ENCODE peak calls at places on chromosomes 6 and 20, in nine cellular contexts. T, R, L, Z, C, S, A, U and E are unnamed samples.

GRCh38 chr6:117637770-117638169 is 35.5 kb upstream of the GOPC start:
- DNase-seq in C (no peak), L (no peak), A (no peak), Z (no peak), S (no peak), T (no peak), U (no peak), R (no peak), E (no peak)

GRCh38 chr20:41178904-41179432 is 41.6 kb downstream of the PLCG1 start:
- DNase-seq in A (peak), L (peak), T (no peak), U (peak), S (no peak), R (peak), Z (peak), C (peak), E (peak)

GRCh38 chr6:85537055-85537494 is 56.6 kb downstream of the SNX14 start:
- DNase-seq in C (no peak), S (no peak), T (no peak), R (no peak), A (no peak), L (no peak), Z (no peak), U (no peak), E (no peak)

GRCh38 chr6:129893513-129894098 is 32.5 kb upstream of the TMEM244 start:
- DNase-seq in A (no peak), R (no peak), U (no peak), L (no peak), S (no peak), T (no peak), C (no peak), Z (no peak), E (no peak)

GRCh38 chr6:81865712-81866111 is 113.2 kb upstream of the TENT5A start:
- DNase-seq in R (no peak), S (no peak), T (no peak), Z (no peak), C (no peak), U (no peak), A (no peak), L (no peak), E (no peak)

GRCh38 chr6:8758412-8758811 is 323.1 kb upstream of the SLC35B3 start:
- DNase-seq in Z (no peak), A (no peak), C (no peak), S (no peak), R (no peak), L (no peak), U (no peak), T (no peak), E (no peak)

GRCh38 chr20:24694727-24695528 is 225.5 kb downstream of the SYNDIG1 start:
- DNase-seq in T (peak), L (no peak), A (no peak), U (peak), R (peak), S (peak), C (no peak), Z (peak), E (peak)

GRCh38 chr6:157089258-157089657 is 234.1 kb downstream of the TMEM242 start:
- DNase-seq in U (no peak), R (no peak), S (no peak), A (no peak), L (no peak), Z (no peak), C (no peak), T (no peak), E (no peak)

GRCh38 chr6:128336436-128337095 is 183.8 kb downstream of the PTPRK start:
- DNase-seq in C (no peak), L (no peak), S (no peak), A (no peak), R (no peak), U (no peak), T (no peak), Z (no peak), E (no peak)

GRCh38 chr6:108524528-108525218 is 36.0 kb upstream of the FOXO3 start:
- DNase-seq in C (no peak), S (no peak), A (no peak), L (no peak), R (no peak), T (no peak), U (no peak), Z (no peak), E (no peak)

GRCh38 chr6:63348836-63349235 is 29.1 kb upstream of the LGSN start:
- DNase-seq in R (no peak), U (no peak), L (no peak), C (no peak), Z (no peak), T (no peak), A (no peak), S (no peak), E (no peak)

GRCh38 chr6:81875776-81876293 is 123.4 kb upstream of the TENT5A start:
- DNase-seq in R (no peak), L (no peak), T (no peak), A (no peak), Z (no peak), S (no peak), U (no peak), C (no peak), E (no peak)

GRCh38 chr6:140567469-140567868 is 1193.0 kb upstream of the CITED2 start:
- DNase-seq in L (no peak), C (no peak), Z (no peak), T (no peak), R (no peak), S (no peak), A (no peak), U (no peak), E (no peak)

GRCh38 chr6:148144917-148145521 is 197.6 kb upstream of the SASH1 start:
- DNase-seq in A (peak), L (peak), C (peak), R (peak), U (peak), T (peak), Z (no peak), S (peak), E (peak)

GRCh38 chr6:148289153-148289552 is 53.5 kb upstream of the SASH1 start:
- DNase-seq in S (no peak), A (no peak), Z (no peak), R (no peak), L (no peak), U (no peak), T (no peak), C (no peak), E (no peak)

GRCh38 chr6:133778414-133778813 is 110.5 kb upstream of the TCF21 start:
- DNase-seq in Z (no peak), U (no peak), T (no peak), C (no peak), L (no peak), S (no peak), A (no peak), R (no peak), E (no peak)

GRCh38 chr6:4405609-4406212 is 270.3 kb upstream of the ECI2 start:
- DNase-seq in A (no peak), L (no peak), Z (no peak), T (no peak), S (no peak), R (no peak), C (no peak), U (no peak), E (no peak)

GRCh38 chr6:37311666-37312473 is 41.9 kb upstream of the RNF8 start:
- DNase-seq in S (no peak), L (no peak), C (no peak), A (no peak), U (no peak), R (no peak), Z (no peak), T (no peak), E (no peak)

GRCh38 chr6:130138909-130139242 is 83.9 kb downstream of the SAMD3 start:
- DNase-seq in A (no peak), U (no peak), C (no peak), L (no peak), T (no peak), R (no peak), S (no peak), Z (no peak), E (no peak)

GRCh38 chr6:137494281-137494966 is at the start of gene OLIG3:
- DNase-seq in A (no peak), S (no peak), Z (peak), C (no peak), T (no peak), U (peak), R (no peak), L (no peak), E (no peak)

GRCh38 chr6:41712651-41713103 is 22.7 kb downstream of the TFEB start:
- DNase-seq in A (no peak), T (peak), C (peak), S (no peak), Z (no peak), R (peak), L (peak), U (no peak), E (peak)

GRCh38 chr6:53431704-53432103 is 83.0 kb upstream of the ELOVL5 start:
- DNase-seq in A (no peak), U (no peak), C (no peak), R (no peak), L (no peak), S (no peak), Z (no peak), T (no peak), E (no peak)

GRCh38 chr20:32333181-32333987 is 24.7 kb upstream of the ASXL1 start:
- DNase-seq in C (no peak), T (no peak), L (no peak), R (no peak), S (no peak), Z (no peak), A (peak), U (no peak), E (no peak)

GRCh38 chr6:157268396-157268795 is 54.9 kb downstream of the TMEM242 start:
- DNase-seq in L (no peak), U (no peak), C (no peak), Z (no peak), T (no peak), S (peak), R (no peak), A (no peak), E (peak)

GRCh38 chr20:31717478-31717946 is 5.2 kb downstream of the BCL2L1 start:
- DNase-seq in U (no peak), A (no peak), C (no peak), Z (no peak), L (no peak), T (no peak), S (no peak), R (no peak), E (no peak)

GRCh38 chr20:12638633-12639360 is 370.0 kb upstream of the SPTLC3 start:
- DNase-seq in C (no peak), Z (no peak), R (no peak), T (no peak), S (no peak), U (no peak), L (no peak), A (no peak), E (no peak)

GRCh38 chr6:129402244-129402643 is 307.7 kb downstream of the ARHGAP18 start:
- DNase-seq in A (no peak), C (no peak), L (no peak), R (no peak), S (no peak), T (no peak), U (no peak), Z (no peak), E (no peak)

GRCh38 chr20:37328149-37328945 is 17.6 kb upstream of the SRC start:
- DNase-seq in R (no peak), S (peak), C (no peak), T (no peak), L (no peak), Z (no peak), A (no peak), U (no peak), E (peak)
- H3K27ac ChIP-seq in R (peak), S (peak), C (peak), T (peak), L (peak), Z (peak), A (peak), U (no peak), E (no peak)

DNA sequence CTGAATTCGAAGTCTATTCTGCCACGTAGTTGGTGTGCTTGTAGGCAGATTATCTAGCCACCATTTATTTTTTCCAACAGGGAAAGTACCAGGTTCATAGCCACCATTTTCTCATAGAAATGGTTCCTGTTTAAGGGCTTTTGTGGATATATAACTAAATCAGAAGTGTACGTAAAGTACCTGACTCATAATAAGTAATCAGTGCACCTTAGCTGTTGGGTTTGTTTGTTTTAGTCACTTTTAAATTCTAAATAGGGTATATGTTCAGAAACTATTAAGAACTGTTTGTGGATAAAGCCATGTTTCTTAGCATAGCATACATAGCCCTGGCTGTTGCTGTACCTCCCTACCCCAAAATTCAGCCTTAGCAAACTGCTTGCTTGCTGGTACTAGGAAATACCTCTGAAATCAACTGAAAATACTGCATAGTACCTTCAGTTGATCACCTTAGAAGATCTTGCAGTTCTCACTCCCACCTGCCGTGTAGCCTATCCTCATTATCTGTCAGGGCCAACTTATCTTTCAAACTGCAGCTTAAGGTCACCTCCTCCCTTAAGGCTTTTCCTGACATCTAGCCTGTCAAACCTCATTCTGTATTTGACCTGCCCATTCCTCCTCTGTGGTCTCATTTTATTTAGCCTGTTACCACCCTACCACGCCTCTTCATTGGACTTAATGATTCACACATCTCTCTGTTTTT is 44.6 kb upstream of the COL10A1 start:
- DNase-seq in R (no peak), U (no peak), A (no peak), L (no peak), Z (no peak), T (no peak), S (no peak), C (no peak), E (no peak)
- TF ChIP-seq CTCF in R (no peak), U (no peak), A (no peak), L (no peak), Z (no peak), T (no peak), S (no peak), C (no peak), E (no peak)

DNA sequence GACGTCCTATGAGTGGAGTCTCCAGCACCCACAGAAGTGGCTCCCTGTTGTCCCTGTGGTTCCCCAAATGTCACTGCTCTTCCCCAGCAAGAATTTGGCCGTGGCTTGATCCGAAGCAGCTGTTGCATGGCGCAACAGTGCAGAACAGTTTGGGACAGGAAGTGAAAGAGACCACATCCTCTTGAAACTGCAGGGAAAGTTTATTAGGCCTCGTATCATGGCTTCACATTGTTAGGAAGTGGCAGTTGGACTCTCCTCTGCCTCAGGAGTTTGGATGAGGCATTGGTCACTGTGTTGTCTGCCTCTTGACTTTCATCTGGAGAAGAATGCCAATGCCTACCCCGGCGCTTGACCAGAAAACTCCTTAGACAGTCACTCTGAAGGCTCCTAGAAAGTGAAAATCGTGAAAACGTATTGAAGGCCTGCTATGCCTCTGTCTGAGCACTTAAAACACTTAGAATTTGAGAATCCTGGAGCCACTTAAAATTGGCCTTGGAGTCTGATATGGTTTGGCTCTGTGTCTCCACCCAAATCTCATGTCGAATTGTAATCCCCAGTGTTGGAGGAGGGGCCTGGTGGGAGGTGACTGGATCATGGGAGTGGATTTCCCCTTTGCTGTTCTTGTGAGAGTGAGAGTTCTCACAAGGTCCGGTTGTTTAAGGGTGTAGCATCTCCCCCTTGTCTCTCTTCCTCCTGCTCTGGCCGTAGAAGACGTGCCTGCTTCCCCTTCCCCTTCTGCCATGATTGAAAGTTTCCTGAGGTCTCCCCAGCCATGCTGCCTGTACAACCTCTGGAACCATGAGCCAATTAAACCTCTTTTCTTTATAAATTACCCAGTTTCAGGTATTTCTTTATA is 334.9 kb upstream of the JARID2 start:
- DNase-seq in R (peak), S (no peak), Z (no peak), T (peak), C (no peak), A (peak), U (no peak), L (peak), E (peak)
- TF ChIP-seq POLR2A in R (no peak), S (no peak), Z (no peak), T (no peak), C (no peak), A (no peak), U (no peak), L (no peak), E (no peak)

DNA sequence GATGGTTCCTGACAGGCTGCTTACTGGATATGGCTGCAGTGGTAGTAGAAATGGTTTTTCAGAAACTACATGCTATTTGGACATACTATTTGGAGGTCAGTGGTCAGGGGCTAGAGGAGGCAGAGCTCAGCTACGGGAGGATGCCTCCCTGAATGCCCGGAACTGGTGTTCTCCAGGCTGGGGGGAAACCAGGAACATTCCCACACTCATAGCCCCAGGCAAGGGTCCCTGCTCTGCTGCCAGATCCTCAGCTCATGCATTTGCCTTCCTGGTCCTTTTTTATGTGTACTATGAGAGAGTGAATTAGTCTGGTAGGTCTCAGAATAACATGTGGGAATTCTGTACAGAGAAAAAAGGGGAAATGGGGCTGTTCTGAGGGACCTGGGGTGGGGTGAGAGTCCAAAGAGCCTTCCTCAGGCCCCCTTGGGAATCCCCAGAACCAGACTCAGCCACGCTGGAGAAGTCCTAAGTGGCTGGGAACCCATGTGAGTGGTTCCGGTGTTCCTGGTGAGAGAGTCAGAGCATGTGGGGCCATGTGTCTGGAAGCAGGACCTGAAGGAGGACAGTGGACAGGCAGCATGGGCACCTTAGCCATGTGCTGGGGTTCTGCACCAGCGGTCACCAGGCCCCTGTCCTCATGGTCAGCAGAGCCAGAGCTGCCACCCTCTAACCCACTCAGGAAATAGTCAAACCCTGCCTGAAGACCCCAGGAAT is 58.0 kb upstream of the MYL9 start:
- DNase-seq in S (no peak), R (no peak), L (no peak), A (no peak), U (no peak), T (no peak), Z (no peak), C (no peak), E (no peak)
- H3K27ac ChIP-seq in S (peak), R (peak), L (peak), A (no peak), U (no peak), T (peak), Z (peak), C (no peak), E (no peak)

DNA sequence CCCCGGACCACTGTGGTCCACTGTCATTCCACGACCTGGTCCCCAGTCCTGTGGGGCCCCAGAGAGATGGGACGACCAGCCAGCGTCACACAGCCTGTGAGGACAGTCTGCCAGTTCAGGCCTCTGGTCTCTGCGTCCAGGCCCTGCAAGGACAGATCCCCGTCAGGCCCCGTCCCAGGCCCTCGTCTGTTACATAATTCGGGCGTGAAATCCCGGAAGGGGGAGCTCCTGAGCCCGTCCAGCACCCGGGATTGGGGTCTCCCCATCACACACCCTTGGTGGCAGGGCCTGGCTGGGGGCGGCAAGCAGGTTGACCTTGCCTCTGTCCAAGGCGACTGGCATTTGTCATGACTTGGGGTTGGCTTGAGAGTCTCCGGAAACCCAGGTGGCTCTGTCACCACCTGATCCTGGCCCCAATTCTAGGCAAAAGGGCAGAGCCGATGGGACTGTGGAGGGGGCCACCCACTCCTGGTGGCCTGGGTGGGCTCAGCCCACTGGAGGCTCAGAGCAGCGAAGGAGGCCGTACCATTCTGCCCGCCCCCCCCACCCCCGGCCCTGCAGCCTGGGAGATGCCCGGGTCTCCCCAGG is 73.8 kb upstream of the GATA5 start:
- DNase-seq in Z (no peak), R (no peak), A (no peak), S (no peak), L (peak), T (peak), U (peak), C (no peak), E (no peak)
- TF ChIP-seq CTCF in Z (no peak), R (no peak), A (no peak), S (no peak), L (no peak), T (no peak), U (peak), C (no peak), E (no peak)

DNA sequence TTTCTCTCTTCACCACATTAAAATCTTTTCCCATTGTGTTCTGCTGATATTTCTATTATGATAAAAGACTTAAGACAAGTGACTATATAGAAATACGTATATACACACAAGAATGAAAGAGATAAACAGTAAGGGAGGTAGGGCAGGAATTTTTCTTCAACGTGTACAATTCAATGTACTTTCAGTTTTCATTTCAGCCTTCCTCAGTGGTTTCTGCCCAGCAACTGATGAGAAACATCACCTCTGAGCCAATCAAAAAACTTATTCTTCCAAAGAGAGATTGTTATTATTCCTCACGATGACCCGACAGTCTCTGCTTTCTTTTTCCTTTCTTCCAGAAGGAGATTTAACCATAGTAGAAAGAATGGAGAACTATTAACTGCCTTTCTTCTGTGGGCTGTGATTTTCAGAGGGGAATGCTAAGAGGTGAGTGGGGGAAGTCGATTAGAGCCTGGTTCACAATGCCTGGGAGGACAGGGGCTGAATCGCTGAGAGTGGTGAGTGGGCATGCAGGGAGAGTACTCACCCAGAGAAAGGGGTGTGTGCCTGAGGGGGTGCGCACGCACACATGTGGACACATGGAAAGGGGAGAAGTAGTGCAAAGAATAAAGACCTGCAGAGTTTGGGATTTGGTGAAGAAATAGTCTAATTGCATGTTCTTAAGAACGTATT is at the start of gene BTN3A1:
- DNase-seq in S (peak), A (peak), C (no peak), Z (peak), L (peak), U (peak), R (peak), T (peak), E (peak)
- TF ChIP-seq POLR2A in S (peak), A (peak), C (peak), Z (no peak), L (no peak), U (no peak), R (no peak), T (no peak), E (no peak)